ENCODE peak calls at places on chromosomes 4 and X, in seven cellular contexts. One of them, this sample, is unnamed.

GRCh38 chr4:188214861-188215260 is 75.6 kb downstream of the TRIML1 start:
- DNase-seq in H1: no peak
- DNase-seq in HepG2: peak; percentile 61
- DNase-seq in A549: peak; percentile 42
- DNase-seq in SK-N-SH: no peak
- DNase-seq in GM12878: no peak
- DNase-seq in K562: no peak
- DNase-seq in this sample: no peak

GRCh38 chr4:156771171-156771837 is 200.3 kb downstream of the PDGFC start:
- DNase-seq in GM12878: no peak
- DNase-seq in A549: no peak
- DNase-seq in K562: no peak
- DNase-seq in H1: no peak
- DNase-seq in SK-N-SH: peak; percentile 5
- DNase-seq in HepG2: peak; percentile 36
- DNase-seq in this sample: peak; percentile 69

GRCh38 chrX:8273451-8273894 is 102.4 kb upstream of the VCX2 start:
- DNase-seq in HepG2: no peak
- DNase-seq in SK-N-SH: no peak
- DNase-seq in A549: no peak
- DNase-seq in GM12878: no peak
- DNase-seq in H1: no peak
- DNase-seq in K562: no peak
- DNase-seq in this sample: no peak

GRCh38 chr4:114400531-114400930 is 198.1 kb upstream of the UGT8 start:
- DNase-seq in GM12878: no peak
- DNase-seq in SK-N-SH: no peak
- DNase-seq in A549: no peak
- DNase-seq in H1: no peak
- DNase-seq in HepG2: no peak
- DNase-seq in K562: no peak
- DNase-seq in this sample: no peak

GRCh38 chr4:38531126-38531737 is 132.8 kb upstream of the KLF3 start:
- DNase-seq in GM12878: no peak
- DNase-seq in HepG2: no peak
- DNase-seq in SK-N-SH: peak; percentile 7
- DNase-seq in A549: no peak
- DNase-seq in H1: no peak
- DNase-seq in K562: peak; percentile 55
- DNase-seq in this sample: peak; percentile 3

GRCh38 chr4:26323807-26324206 is 3.0 kb downstream of the RBPJ start:
- DNase-seq in SK-N-SH: no peak
- DNase-seq in H1: no peak
- DNase-seq in GM12878: no peak
- DNase-seq in HepG2: no peak
- DNase-seq in K562: no peak
- DNase-seq in A549: no peak
- DNase-seq in this sample: peak; percentile 68

GRCh38 chr4:69594382-69594781 is 45.1 kb downstream of the UGT2A2 start:
- DNase-seq in K562: no peak
- DNase-seq in HepG2: peak; percentile 22
- DNase-seq in GM12878: no peak
- DNase-seq in H1: no peak
- DNase-seq in A549: no peak
- DNase-seq in SK-N-SH: no peak
- DNase-seq in this sample: no peak

GRCh38 chr4:185742766-185743165 is 69.2 kb downstream of the SORBS2 start:
- DNase-seq in H1: no peak
- DNase-seq in A549: no peak
- DNase-seq in GM12878: no peak
- DNase-seq in HepG2: no peak
- DNase-seq in SK-N-SH: no peak
- DNase-seq in K562: no peak
- DNase-seq in this sample: no peak

GRCh38 chrX:46770817-46771163 is 11.9 kb upstream of the SLC9A7 start:
- DNase-seq in GM12878: no peak
- DNase-seq in H1: no peak
- DNase-seq in HepG2: no peak
- DNase-seq in K562: no peak
- DNase-seq in A549: no peak
- DNase-seq in SK-N-SH: no peak
- DNase-seq in this sample: peak; percentile 90

GRCh38 chr4:183522821-183523220 is 18.0 kb downstream of the ING2 start:
- DNase-seq in SK-N-SH: no peak
- DNase-seq in GM12878: no peak
- DNase-seq in A549: no peak
- DNase-seq in K562: no peak
- DNase-seq in H1: no peak
- DNase-seq in HepG2: no peak
- DNase-seq in this sample: no peak

GRCh38 chr4:114208747-114209146 is 229.3 kb upstream of the ARSJ start:
- DNase-seq in K562: no peak
- DNase-seq in A549: no peak
- DNase-seq in HepG2: no peak
- DNase-seq in SK-N-SH: no peak
- DNase-seq in GM12878: no peak
- DNase-seq in H1: no peak
- DNase-seq in this sample: peak; percentile 46

GRCh38 chrX:43618376-43619205 is 37.5 kb upstream of the MAOA start:
- DNase-seq in A549: no peak
- DNase-seq in GM12878: no peak
- DNase-seq in H1: no peak
- DNase-seq in K562: no peak
- DNase-seq in SK-N-SH: no peak
- DNase-seq in HepG2: peak; percentile 40
- DNase-seq in this sample: no peak

GRCh38 chr4:140568507-140569306 is at the start of gene UCP1:
- DNase-seq in H1: peak; percentile 74
- DNase-seq in SK-N-SH: peak; percentile 85
- DNase-seq in K562: no peak
- DNase-seq in A549: peak; percentile 10
- DNase-seq in HepG2: peak; percentile 4
- DNase-seq in GM12878: no peak
- DNase-seq in this sample: no peak

GRCh38 chr4:7987148-7987989 is 47.7 kb upstream of the AFAP1 start:
- DNase-seq in GM12878: peak; percentile 23
- DNase-seq in H1: peak; percentile 95
- DNase-seq in A549: peak; percentile 41
- DNase-seq in SK-N-SH: peak; percentile 86
- DNase-seq in K562: peak; percentile 73
- DNase-seq in HepG2: peak; percentile 69
- DNase-seq in this sample: peak; percentile 77

GRCh38 chr4:186712690-186713089 is 11.0 kb downstream of the FAT1 start:
- DNase-seq in GM12878: no peak
- DNase-seq in K562: no peak
- DNase-seq in SK-N-SH: no peak
- DNase-seq in HepG2: no peak
- DNase-seq in A549: no peak
- DNase-seq in H1: no peak
- DNase-seq in this sample: no peak

GRCh38 chr4:52628543-52628942 is 30.6 kb downstream of the USP46 start:
- DNase-seq in K562: no peak
- DNase-seq in GM12878: no peak
- DNase-seq in HepG2: no peak
- DNase-seq in H1: no peak
- DNase-seq in A549: no peak
- DNase-seq in SK-N-SH: no peak
- DNase-seq in this sample: no peak

DNA sequence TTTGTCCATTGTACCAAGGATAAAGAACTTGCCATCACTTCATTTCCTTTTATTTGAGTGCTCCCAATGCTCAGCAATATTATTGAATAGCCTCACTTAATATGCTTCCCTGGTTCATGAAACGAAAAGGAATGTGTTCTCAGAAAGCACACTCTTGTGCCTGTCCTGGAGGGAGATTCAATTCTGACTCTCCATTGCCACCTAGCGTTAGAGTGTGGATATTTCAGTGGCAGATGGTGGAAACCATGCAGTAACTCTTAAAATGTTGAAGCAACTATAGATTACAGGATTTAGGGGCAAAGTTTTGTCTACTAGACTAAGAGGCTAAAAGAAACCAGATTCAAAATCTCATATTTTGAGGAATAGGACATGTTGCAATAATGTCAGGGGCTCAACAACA is 36.0 kb downstream of the GAB3 start:
- DNase-seq in A549: peak; percentile 53
- DNase-seq in HepG2: peak; percentile 12
- DNase-seq in SK-N-SH: peak; percentile 63
- DNase-seq in GM12878: no peak
- DNase-seq in H1: peak; percentile 53
- DNase-seq in K562: peak; percentile 71
- DNase-seq in this sample: peak; percentile 50
- TF ChIP-seq RFX5 in A549: no peak
- TF ChIP-seq RFX5 in HepG2: no peak
- TF ChIP-seq RFX5 in SK-N-SH: no peak
- TF ChIP-seq RFX5 in GM12878: no peak
- TF ChIP-seq RFX5 in H1: no peak
- TF ChIP-seq RFX5 in K562: no peak
- TF ChIP-seq RFX5 in this sample: no peak

DNA sequence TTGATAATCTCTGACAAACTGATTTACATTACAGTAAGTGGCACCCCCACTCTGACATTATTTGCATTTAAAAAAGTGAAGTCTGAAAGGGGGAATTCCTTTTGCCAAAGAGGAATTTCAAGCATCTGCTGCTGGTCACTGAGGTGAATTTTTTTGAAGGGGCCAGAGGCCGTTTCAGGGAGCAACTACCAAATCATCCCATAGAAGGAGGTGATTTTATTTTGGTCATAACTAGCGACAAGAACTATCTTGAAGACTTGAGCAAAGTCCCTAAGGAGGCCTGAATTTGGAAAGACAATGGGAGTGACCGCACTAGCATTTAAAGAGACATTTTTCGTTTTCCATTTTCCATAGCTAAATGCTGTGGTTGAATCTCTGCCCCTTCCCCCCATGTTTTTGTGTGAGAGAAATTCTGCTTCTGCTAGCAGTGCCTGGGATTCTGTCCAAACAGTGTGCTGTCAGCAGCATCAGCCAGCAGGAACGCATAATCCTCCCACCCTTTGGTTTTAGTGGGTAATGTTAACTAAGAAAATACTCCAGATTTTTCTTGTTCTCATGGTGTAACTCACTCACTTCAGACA is 110.1 kb upstream of the MED14 start:
- DNase-seq in HepG2: peak; percentile 6
- DNase-seq in H1: no peak
- DNase-seq in SK-N-SH: no peak
- DNase-seq in A549: no peak
- DNase-seq in GM12878: no peak
- DNase-seq in K562: no peak
- DNase-seq in this sample: peak; percentile 95
- TF ChIP-seq RFX5 in HepG2: no peak
- TF ChIP-seq RFX5 in H1: no peak
- TF ChIP-seq RFX5 in SK-N-SH: no peak
- TF ChIP-seq RFX5 in A549: no peak
- TF ChIP-seq RFX5 in GM12878: no peak
- TF ChIP-seq RFX5 in K562: no peak
- TF ChIP-seq RFX5 in this sample: no peak

GRCh38 chr4:179692251-179692650 is 2250.0 kb upstream of the AGA start:
- DNase-seq in A549: no peak
- DNase-seq in K562: no peak
- DNase-seq in SK-N-SH: no peak
- DNase-seq in GM12878: no peak
- DNase-seq in HepG2: no peak
- DNase-seq in H1: no peak
- DNase-seq in this sample: no peak

GRCh38 chr4:179698321-179698720 is 2256.1 kb upstream of the AGA start:
- DNase-seq in H1: no peak
- DNase-seq in GM12878: no peak
- DNase-seq in SK-N-SH: no peak
- DNase-seq in A549: no peak
- DNase-seq in HepG2: no peak
- DNase-seq in K562: no peak
- DNase-seq in this sample: no peak

GRCh38 chr4:179695175-179695574 is 2252.9 kb upstream of the AGA start:
- DNase-seq in H1: no peak
- DNase-seq in A549: no peak
- DNase-seq in GM12878: no peak
- DNase-seq in SK-N-SH: no peak
- DNase-seq in K562: no peak
- DNase-seq in HepG2: no peak
- DNase-seq in this sample: peak; percentile 97
- TF ChIP-seq RFX5 in H1: no peak
- TF ChIP-seq RFX5 in A549: no peak
- TF ChIP-seq RFX5 in GM12878: no peak
- TF ChIP-seq RFX5 in SK-N-SH: no peak
- TF ChIP-seq RFX5 in K562: no peak
- TF ChIP-seq RFX5 in HepG2: no peak
- TF ChIP-seq RFX5 in this sample: no peak

DNA sequence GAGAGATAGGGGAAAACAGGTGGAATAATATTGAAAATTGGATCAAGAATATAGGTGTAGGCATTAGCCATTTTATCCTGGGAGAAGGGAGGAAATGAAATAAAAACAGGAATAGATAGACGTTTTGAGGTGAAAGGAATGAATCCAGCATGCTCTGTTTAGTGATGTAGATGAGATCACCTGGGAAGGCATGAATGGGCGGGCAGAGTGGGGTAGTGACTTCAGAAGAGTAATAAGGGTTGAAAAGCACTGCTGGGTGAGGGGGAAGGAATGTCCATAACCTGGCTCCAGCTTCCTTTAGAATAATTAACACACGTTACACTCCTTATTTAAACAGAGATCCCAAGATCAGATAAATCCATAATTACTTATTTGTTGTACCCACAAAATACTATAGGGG is 191.1 kb upstream of the ANXA3 start:
- DNase-seq in K562: no peak
- DNase-seq in A549: no peak
- DNase-seq in SK-N-SH: no peak
- DNase-seq in H1: no peak
- DNase-seq in GM12878: no peak
- DNase-seq in HepG2: no peak
- DNase-seq in this sample: no peak
- TF ChIP-seq RFX5 in K562: no peak
- TF ChIP-seq RFX5 in A549: no peak
- TF ChIP-seq RFX5 in SK-N-SH: no peak
- TF ChIP-seq RFX5 in H1: no peak
- TF ChIP-seq RFX5 in GM12878: no peak
- TF ChIP-seq RFX5 in HepG2: no peak
- TF ChIP-seq RFX5 in this sample: no peak

DNA sequence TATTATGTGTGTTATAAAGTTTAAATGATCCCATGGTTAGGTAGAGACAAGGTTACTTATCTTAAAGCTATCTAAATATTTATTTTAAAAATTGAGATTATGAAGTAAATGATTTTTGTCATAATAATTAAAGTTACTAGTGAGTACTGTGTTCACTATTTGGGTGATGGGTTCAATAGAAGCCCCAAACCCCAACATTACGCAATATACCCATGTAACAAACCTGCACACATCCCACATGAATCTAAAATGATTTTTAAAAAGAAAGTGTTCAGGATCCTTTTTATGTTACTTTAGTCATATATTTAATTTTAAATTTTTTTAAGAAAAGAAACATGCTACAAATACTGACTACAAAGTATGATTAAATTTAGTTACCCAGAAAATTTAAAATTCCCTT is 193.9 kb downstream of the TLL1 start:
- DNase-seq in A549: no peak
- DNase-seq in K562: no peak
- DNase-seq in H1: no peak
- DNase-seq in SK-N-SH: no peak
- DNase-seq in GM12878: no peak
- DNase-seq in HepG2: no peak
- DNase-seq in this sample: no peak
- TF ChIP-seq RFX5 in A549: no peak
- TF ChIP-seq RFX5 in K562: no peak
- TF ChIP-seq RFX5 in H1: no peak
- TF ChIP-seq RFX5 in SK-N-SH: no peak
- TF ChIP-seq RFX5 in GM12878: no peak
- TF ChIP-seq RFX5 in HepG2: no peak
- TF ChIP-seq RFX5 in this sample: no peak

This sample was measured in IMR-90.